ENCODE peak calls at places on chromosome 16, in five cellular contexts. Y is ELR, U is neural crest cell, O is GF-D8, F is anterior cingulate cortex. B is an unnamed sample.

GRCh38 chr16:2468142-2468724 is 2.9 kb upstream of the NTN3 start:
- DNase-seq in Y (peak; percentile 40), U (no peak), O (no peak), F (no peak), B (no peak)

GRCh38 chr16:19882186-19882585 is 2.5 kb downstream of the GPRC5B start:
- DNase-seq in Y (no peak), U (no peak), O (no peak), F (peak; percentile 81), B (no peak)

GRCh38 chr16:253833-254232 is 19.2 kb downstream of the FAM234A start:
- DNase-seq in Y (no peak), U (no peak), O (no peak), F (no peak), B (no peak)

GRCh38 chr16:70712359-70712758 is 26.5 kb upstream of the MTSS2 start:
- DNase-seq in Y (no peak), U (no peak), O (no peak), F (no peak), B (no peak)

GRCh38 chr16:28964527-28964926 is 10.1 kb upstream of the SPNS1 start:
- DNase-seq in Y (no peak), U (no peak), O (no peak), F (no peak), B (no peak)

GRCh38 chr16:83335076-83335475 is 472.7 kb upstream of the HSBP1 start:
- DNase-seq in Y (no peak), U (no peak), O (no peak), F (no peak), B (no peak)

GRCh38 chr16:50520451-50521245 is 27.5 kb upstream of the NKD1 start:
- DNase-seq in Y (no peak), U (peak; percentile 39), O (no peak), F (no peak), B (no peak)

GRCh38 chr16:67661101-67661661 is 421 bp downstream of the PARD6A start:
- DNase-seq in Y (peak; percentile 48), U (no peak), O (no peak), F (peak; percentile 60), B (peak; percentile 31)

GRCh38 chr16:55942821-55943220 is 67.6 kb upstream of the CES5A start:
- DNase-seq in Y (no peak), U (no peak), O (no peak), F (no peak), B (no peak)